ENCODE peak calls at places on chromosomes 13 and 19, in seven cellular contexts. J is CD8-positive, alpha-beta memory T cell; B is left ventricle myocardium inferior; W is thoracic aorta; H is stomach; Y is naive thymus-derived CD4-positive, alpha-beta T cell; D is psoas muscle. K is an unnamed sample.

GRCh38 chr13:41639237-41639904 is 182.0 kb downstream of the RGCC start:
- DNase-seq in J (no peak), B (no peak), W (no peak), H (no peak), Y (no peak), D (no peak), K (no peak)

GRCh38 chr13:111484959-111485358 is 164.5 kb downstream of the TEX29 start:
- DNase-seq in J (no peak), B (no peak), W (no peak), H (no peak), Y (no peak), D (no peak), K (peak; percentile 16)

GRCh38 chr13:35501721-35502235 is 25.3 kb upstream of the MAB21L1 start:
- DNase-seq in J (no peak), B (no peak), W (no peak), H (no peak), Y (no peak), D (no peak), K (no peak)

GRCh38 chr19:3176715-3177501 is 1.7 kb upstream of the S1PR4 start:
- DNase-seq in J (peak; percentile 60), B (no peak), W (no peak), H (peak; percentile 69), Y (no peak), D (no peak), K (peak; percentile 87)

GRCh38 chr19:37334179-37335071 is 36.5 kb upstream of the ZNF527 start:
- DNase-seq in J (peak; percentile 89), B (peak; percentile 93), W (peak; percentile 82), H (peak; percentile 94), Y (peak; percentile 80), D (peak; percentile 90), K (peak; percentile 90)

GRCh38 chr13:108120332-108120731 is 95.0 kb downstream of the LIG4 start:
- DNase-seq in J (no peak), B (no peak), W (no peak), H (no peak), Y (no peak), D (no peak), K (no peak)

GRCh38 chr13:43127827-43128226 is 104.4 kb downstream of the DNAJC15 start:
- DNase-seq in J (no peak), B (no peak), W (no peak), H (no peak), Y (no peak), D (no peak), K (no peak)

GRCh38 chr13:41639955-41640780 is 182.8 kb downstream of the RGCC start:
- DNase-seq in J (no peak), B (no peak), W (no peak), H (no peak), Y (no peak), D (no peak), K (no peak)

GRCh38 chr13:32309812-32310706 is 5.1 kb downstream of the ZAR1L start:
- DNase-seq in J (no peak), B (no peak), W (no peak), H (no peak), Y (peak; percentile 51), D (no peak), K (no peak)

GRCh38 chr19:6739390-6739883 is at the start of gene TRIP10:
- DNase-seq in J (peak; percentile 78), B (peak; percentile 89), W (peak; percentile 50), H (peak; percentile 90), Y (peak; percentile 73), D (peak; percentile 89), K (peak; percentile 84)
- H3K4me1 ChIP-seq in J (peaks cover 47% of the 10 kb centered on the region), B (peaks cover 88% of the 10 kb centered on the region), W (peaks cover 67% of the 10 kb centered on the region), H (peaks cover 76% of the 10 kb centered on the region), Y (peaks cover 32% of the 10 kb centered on the region), D (peaks cover 49% of the 10 kb centered on the region), K (peaks cover 33% of the 10 kb centered on the region)

GRCh38 chr19:5950744-5951143 is 27.2 kb downstream of the RANBP3 start:
- DNase-seq in J (no peak), B (no peak), W (no peak), H (no peak), Y (peak; percentile 18), D (no peak), K (no peak)

GRCh38 chr19:5953034-5953589 is 24.8 kb downstream of the RANBP3 start:
- DNase-seq in J (no peak), B (no peak), W (no peak), H (no peak), Y (no peak), D (no peak), K (no peak)

GRCh38 chr19:5953680-5954213 is 24.2 kb downstream of the RANBP3 start:
- DNase-seq in J (no peak), B (no peak), W (no peak), H (no peak), Y (peak; percentile 27), D (no peak), K (no peak)

GRCh38 chr19:5951338-5951861 is 26.5 kb downstream of the RANBP3 start:
- DNase-seq in J (no peak), B (no peak), W (no peak), H (peak; percentile 59), Y (no peak), D (no peak), K (peak; percentile 77)

DNA sequence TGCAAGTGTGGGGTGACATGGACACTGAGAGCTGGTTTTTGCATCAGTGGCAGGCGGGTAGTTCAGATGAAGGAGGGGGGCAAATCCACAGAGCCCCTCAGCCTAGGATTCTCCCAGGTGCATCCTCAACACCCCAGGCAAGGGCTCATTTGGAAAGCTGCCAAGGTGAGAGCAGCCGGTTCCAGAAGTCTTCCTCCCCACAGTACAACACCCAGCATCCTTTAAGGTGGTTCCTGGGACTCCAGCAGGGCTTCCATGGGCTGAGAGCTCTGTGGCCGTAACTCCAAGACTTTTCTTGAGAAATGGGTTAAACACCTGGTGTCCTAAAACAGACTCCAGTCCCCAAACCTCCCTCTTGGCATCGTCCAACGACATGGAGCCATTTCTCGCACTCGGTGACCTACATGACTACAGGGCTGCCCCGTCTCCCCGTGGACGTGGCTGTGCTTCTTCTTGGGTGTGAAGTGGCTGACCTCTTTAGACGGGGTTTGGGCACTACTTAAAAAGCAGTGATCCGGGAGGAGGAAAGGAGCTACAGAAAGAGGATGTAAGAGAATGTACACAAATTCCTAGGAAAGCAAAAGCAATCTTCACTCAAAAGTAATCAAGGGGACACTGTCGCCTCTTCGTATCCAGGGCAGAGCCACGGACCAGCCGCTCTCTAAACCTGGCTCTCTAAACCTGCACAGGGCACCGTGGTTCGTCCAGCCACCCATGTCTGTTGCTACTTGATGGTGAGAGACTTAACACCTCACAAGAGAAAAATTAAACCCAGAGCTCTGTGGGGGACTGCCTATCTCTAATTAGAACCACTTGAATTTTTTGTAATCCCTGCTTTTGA is 25.5 kb downstream of the RANBP3 start:
- DNase-seq in J (no peak), B (no peak), W (no peak), H (no peak), Y (no peak), D (no peak), K (no peak)
- H3K4me1 ChIP-seq in J (peaks cover 81% of the 10 kb centered on the region), B (peaks cover 100% of the 10 kb centered on the region), W (peaks cover 88% of the 10 kb centered on the region), H (peaks cover 100% of the 10 kb centered on the region), Y (peaks cover 32% of the 10 kb centered on the region), D (peaks cover 55% of the 10 kb centered on the region), K (peaks cover 95% of the 10 kb centered on the region)

DNA sequence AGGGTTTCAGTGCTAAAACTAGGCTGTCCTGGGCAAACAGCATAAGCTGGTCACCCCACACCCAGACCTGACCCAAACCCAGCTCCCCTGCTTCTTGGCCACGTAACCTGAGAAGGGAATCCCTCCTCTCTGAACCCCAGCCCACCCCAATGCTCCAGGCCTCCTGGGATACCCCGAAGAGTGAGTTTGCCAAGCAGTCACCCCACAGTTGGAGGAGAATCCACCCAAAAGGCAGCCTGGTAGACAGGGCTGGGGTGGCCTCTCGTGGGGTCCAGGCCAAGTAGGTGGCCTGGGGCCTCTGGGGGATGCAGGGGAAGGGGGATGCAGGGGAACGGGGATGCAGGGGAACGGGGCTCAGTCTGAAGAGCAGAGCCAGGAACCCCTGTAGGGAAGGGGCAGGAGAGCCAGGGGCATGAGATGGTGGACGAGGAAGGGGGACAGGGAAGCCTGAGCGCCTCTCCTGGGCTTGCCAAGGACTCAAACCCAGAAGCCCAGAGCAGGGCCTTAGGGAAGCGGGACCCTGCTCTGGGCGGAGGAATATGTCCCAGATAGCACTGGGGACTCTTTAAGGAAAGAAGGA is 2.8 kb downstream of the PPP1R12C start:
- DNase-seq in J (no peak), B (no peak), W (no peak), H (no peak), Y (no peak), D (no peak), K (no peak)
- H3K4me1 ChIP-seq in J (peaks cover 25% of the 10 kb centered on the region), B (peaks cover 73% of the 10 kb centered on the region), W (peaks cover 55% of the 10 kb centered on the region), H (peaks cover 70% of the 10 kb centered on the region), Y (peaks cover 12% of the 10 kb centered on the region), D (peaks cover 15% of the 10 kb centered on the region), K (peaks cover 21% of the 10 kb centered on the region)

DNA sequence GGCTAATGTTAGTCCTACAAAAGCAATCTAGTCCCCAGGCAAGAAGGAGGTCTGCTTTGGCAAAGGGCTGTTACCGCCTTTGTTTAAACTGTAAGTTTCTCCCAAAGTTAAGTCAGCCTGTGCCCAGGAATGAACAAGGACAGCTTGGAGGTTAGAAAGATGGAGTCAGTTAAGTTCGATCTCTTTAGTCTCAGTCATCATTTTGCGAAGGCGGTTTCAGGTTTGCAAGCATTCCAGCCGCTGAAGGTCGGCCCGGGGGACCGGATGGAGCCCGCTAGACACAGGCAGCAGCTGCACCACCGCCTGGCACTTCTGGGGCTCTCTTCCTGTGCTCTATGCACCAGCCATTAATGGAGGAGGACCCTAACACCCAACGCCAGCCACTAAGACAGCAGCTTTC is 91.3 kb downstream of the STK24 start:
- DNase-seq in J (no peak), B (no peak), W (no peak), H (no peak), Y (no peak), D (no peak), K (no peak)
- H3K4me1 ChIP-seq in J (peaks cover 50% of the 10 kb centered on the region), B (peaks cover 96% of the 10 kb centered on the region), W (peaks cover 38% of the 10 kb centered on the region), H (peaks cover 87% of the 10 kb centered on the region), Y (peaks cover 40% of the 10 kb centered on the region), D (peaks cover 74% of the 10 kb centered on the region), K (peaks cover 30% of the 10 kb centered on the region)

DNA sequence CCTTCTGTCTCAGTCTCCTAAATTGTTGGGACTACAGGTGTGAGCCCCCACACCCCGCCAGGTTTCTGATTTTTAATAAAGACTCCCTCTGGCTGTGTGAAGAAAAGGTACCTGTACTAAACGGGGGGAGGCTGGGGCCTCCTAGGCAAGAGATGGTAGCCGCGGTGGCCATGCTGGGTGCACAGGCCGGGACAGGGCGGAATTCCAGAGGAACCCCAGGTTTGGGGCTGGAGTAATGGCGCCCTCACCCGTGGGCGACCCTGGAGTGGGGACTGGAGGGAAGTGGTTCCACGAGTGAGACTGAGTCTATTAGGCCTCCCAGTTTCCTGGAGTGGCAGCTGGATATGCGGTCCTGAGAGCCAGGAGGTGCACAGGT is 1.6 kb upstream of the CBARP start:
- DNase-seq in J (no peak), B (no peak), W (no peak), H (no peak), Y (no peak), D (no peak), K (peak; percentile 43)
- H3K4me1 ChIP-seq in J (peaks cover 42% of the 10 kb centered on the region), B (peaks cover 68% of the 10 kb centered on the region), W (peaks cover 62% of the 10 kb centered on the region), H (peaks cover 76% of the 10 kb centered on the region), Y (peaks cover 24% of the 10 kb centered on the region), D (peaks cover 39% of the 10 kb centered on the region), K (peaks cover 30% of the 10 kb centered on the region)

GRCh38 chr19:1875646-1876493 is 9.4 kb downstream of the ABHD17A start:
- DNase-seq in J (peak; percentile 82), B (peak; percentile 93), W (peak; percentile 74), H (peak; percentile 94), Y (peak; percentile 87), D (peak; percentile 93), K (peak; percentile 93)
- H3K4me1 ChIP-seq in J (peaks cover 38% of the 10 kb centered on the region), B (peaks cover 70% of the 10 kb centered on the region), W (peaks cover 41% of the 10 kb centered on the region), H (peaks cover 67% of the 10 kb centered on the region), Y (peaks cover 27% of the 10 kb centered on the region), D (peaks cover 36% of the 10 kb centered on the region), K (peaks cover 26% of the 10 kb centered on the region)